ENCODE peak calls at places on chromosome 7, in six cellular contexts. M is activated naive CD4-positive, alpha-beta T cell treated with anti-CD3 and anti-CD28 coated beads, Interleukin-2, amount 10 ng/mL, durations not matched to agents 7 days and 5 days; T is fibroblast of lung; W is activated CD4-positive, CD25-positive, alpha-beta regulatory T cell treated with anti-CD3 and anti-CD28 coated beads, Interleukin-2, amount 50 U/mL, for 72 hours; Z is COR-L47; R is AG10803. X is an unnamed sample.

GRCh38 chr7:100835903-100836811 is 8.8 kb upstream of the EPHB4 start:
- DNase-seq in M (no peak), T (no peak), W (no peak), Z (peak), R (no peak), X (no peak)

GRCh38 chr7:119996634-119997033 is 276.3 kb upstream of the KCND2 start:
- DNase-seq in M (no peak), T (no peak), W (no peak), Z (no peak), R (no peak), X (no peak)

GRCh38 chr7:98189559-98189958 is 21.7 kb upstream of the BHLHA15 start:
- DNase-seq in M (no peak), T (no peak), W (no peak), Z (no peak), R (no peak), X (no peak)

GRCh38 chr7:139703468-139704307 is 74.1 kb downstream of the HIPK2 start:
- DNase-seq in M (no peak), T (no peak), W (no peak), Z (no peak), R (no peak), X (no peak)

GRCh38 chr7:768881-769504 is 41.9 kb upstream of the PRKAR1B start:
- DNase-seq in M (no peak), T (no peak), W (no peak), Z (peak), R (no peak), X (no peak)

GRCh38 chr7:139035588-139036353 is at the start of gene ZC3HAV1L:
- DNase-seq in M (peak), T (peak), W (peak), Z (peak), R (peak), X (peak)

GRCh38 chr7:46396501-46396900 is 475.4 kb upstream of the IGFBP3 start:
- DNase-seq in M (no peak), T (no peak), W (no peak), Z (no peak), R (peak), X (peak)

GRCh38 chr7:148883233-148884048 is 650 bp downstream of the EZH2 start:
- DNase-seq in M (peak), T (no peak), W (peak), Z (peak), R (no peak), X (peak)

GRCh38 chr7:99709260-99709659 is 25.7 kb downstream of the CYP3A7 start:
- DNase-seq in M (no peak), T (no peak), W (no peak), Z (no peak), R (no peak), X (no peak)

GRCh38 chr7:106126170-106126938 is 14.2 kb upstream of the SYPL1 start:
- DNase-seq in M (peak), T (peak), W (no peak), Z (peak), R (peak), X (peak)

GRCh38 chr7:158277219-158278141 is 310.1 kb downstream of the PTPRN2 start:
- DNase-seq in M (no peak), T (no peak), W (no peak), Z (no peak), R (no peak), X (no peak)

GRCh38 chr7:154676422-154677073 is 326.4 kb downstream of the PAXIP1 start:
- DNase-seq in M (no peak), T (no peak), W (no peak), Z (no peak), R (no peak), X (no peak)